ENCODE peak calls at places on chromosome 19, in ten cellular contexts. One of them, this sample, is unnamed.

GRCh38 chr19:38699027-38699346 is 45.3 kb downstream of the CAPN12 start:
- DNase-seq in brain microvascular endothelial cell: no peak
- DNase-seq in sigmoid colon: no peak
- DNase-seq in HCT116: no peak
- DNase-seq in heart right ventricle: no peak
- DNase-seq in left ventricle myocardium inferior: no peak
- DNase-seq in body of pancreas: no peak
- DNase-seq in right lobe of liver: no peak
- DNase-seq in uterus: no peak
- DNase-seq in K562: no peak
- DNase-seq in this sample: no peak

GRCh38 chr19:14413765-14414171 is 5.4 kb downstream of the DDX39A start:
- DNase-seq in left ventricle myocardium inferior: no peak
- DNase-seq in K562: no peak
- DNase-seq in brain microvascular endothelial cell: no peak
- DNase-seq in uterus: no peak
- DNase-seq in HCT116: no peak
- DNase-seq in right lobe of liver: no peak
- DNase-seq in sigmoid colon: no peak
- DNase-seq in body of pancreas: no peak
- DNase-seq in heart right ventricle: no peak
- DNase-seq in this sample: no peak

GRCh38 chr19:13089139-13089856 is 13.4 kb downstream of the LYL1 start:
- DNase-seq in body of pancreas: no peak
- DNase-seq in K562: peak; percentile 44
- DNase-seq in right lobe of liver: no peak
- DNase-seq in HCT116: no peak
- DNase-seq in left ventricle myocardium inferior: no peak
- DNase-seq in uterus: no peak
- DNase-seq in heart right ventricle: no peak
- DNase-seq in brain microvascular endothelial cell: no peak
- DNase-seq in sigmoid colon: no peak
- DNase-seq in this sample: no peak

GRCh38 chr19:30091456-30091855 is 149.4 kb downstream of the URI1 start:
- DNase-seq in sigmoid colon: no peak
- DNase-seq in left ventricle myocardium inferior: no peak
- DNase-seq in K562: no peak
- DNase-seq in body of pancreas: no peak
- DNase-seq in heart right ventricle: no peak
- DNase-seq in uterus: no peak
- DNase-seq in HCT116: no peak
- DNase-seq in brain microvascular endothelial cell: no peak
- DNase-seq in right lobe of liver: no peak
- DNase-seq in this sample: peak; percentile 59

GRCh38 chr19:38869836-38870607 is 8.1 kb downstream of the RINL start:
- DNase-seq in left ventricle myocardium inferior: peak; percentile 89
- DNase-seq in sigmoid colon: peak; percentile 94
- DNase-seq in HCT116: no peak
- DNase-seq in uterus: peak; percentile 82
- DNase-seq in body of pancreas: peak; percentile 94
- DNase-seq in brain microvascular endothelial cell: peak; percentile 18
- DNase-seq in right lobe of liver: peak; percentile 93
- DNase-seq in heart right ventricle: peak; percentile 88
- DNase-seq in K562: no peak
- DNase-seq in this sample: peak; percentile 97

GRCh38 chr19:48695743-48696352 is at the start of gene FUT2:
- DNase-seq in sigmoid colon: no peak
- DNase-seq in heart right ventricle: no peak
- DNase-seq in HCT116: no peak
- DNase-seq in K562: no peak
- DNase-seq in uterus: no peak
- DNase-seq in left ventricle myocardium inferior: no peak
- DNase-seq in right lobe of liver: no peak
- DNase-seq in brain microvascular endothelial cell: no peak
- DNase-seq in body of pancreas: peak; percentile 79
- DNase-seq in this sample: no peak

GRCh38 chr19:12884926-12885748 is 1.9 kb downstream of the KLF1 start:
- DNase-seq in right lobe of liver: peak; percentile 73
- DNase-seq in left ventricle myocardium inferior: peak; percentile 60
- DNase-seq in body of pancreas: peak; percentile 91
- DNase-seq in heart right ventricle: peak; percentile 71
- DNase-seq in HCT116: no peak
- DNase-seq in uterus: no peak
- DNase-seq in sigmoid colon: peak; percentile 85
- DNase-seq in brain microvascular endothelial cell: peak; percentile 18
- DNase-seq in K562: peak; percentile 92
- DNase-seq in this sample: peak; percentile 95

GRCh38 chr19:38125238-38125637 is 98.8 kb downstream of the DPF1 start:
- DNase-seq in brain microvascular endothelial cell: no peak
- DNase-seq in K562: no peak
- DNase-seq in HCT116: no peak
- DNase-seq in body of pancreas: no peak
- DNase-seq in heart right ventricle: no peak
- DNase-seq in uterus: no peak
- DNase-seq in right lobe of liver: no peak
- DNase-seq in left ventricle myocardium inferior: no peak
- DNase-seq in sigmoid colon: no peak
- DNase-seq in this sample: no peak

GRCh38 chr19:4597278-4597974 is 37.9 kb upstream of the SEMA6B start:
- DNase-seq in uterus: no peak
- DNase-seq in body of pancreas: no peak
- DNase-seq in right lobe of liver: no peak
- DNase-seq in HCT116: no peak
- DNase-seq in left ventricle myocardium inferior: no peak
- DNase-seq in sigmoid colon: no peak
- DNase-seq in K562: no peak
- DNase-seq in heart right ventricle: no peak
- DNase-seq in brain microvascular endothelial cell: no peak
- DNase-seq in this sample: no peak
- H3K36me3 ChIP-seq in uterus: no peaks in the 10 kb centered on the region
- H3K36me3 ChIP-seq in body of pancreas: no peaks in the 10 kb centered on the region
- H3K36me3 ChIP-seq in right lobe of liver: no peaks in the 10 kb centered on the region
- H3K36me3 ChIP-seq in HCT116: no peaks in the 10 kb centered on the region
- H3K36me3 ChIP-seq in left ventricle myocardium inferior: no peaks in the 10 kb centered on the region
- H3K36me3 ChIP-seq in sigmoid colon: no peaks in the 10 kb centered on the region
- H3K36me3 ChIP-seq in K562: no peaks in the 10 kb centered on the region
- H3K36me3 ChIP-seq in heart right ventricle: no peaks in the 10 kb centered on the region
- H3K36me3 ChIP-seq in brain microvascular endothelial cell: no peaks in the 10 kb centered on the region
- H3K36me3 ChIP-seq in this sample: no peaks in the 10 kb centered on the region

GRCh38 chr19:19778666-19779065 is 42.9 kb downstream of the ZNF506 start:
- DNase-seq in K562: no peak
- DNase-seq in body of pancreas: no peak
- DNase-seq in heart right ventricle: no peak
- DNase-seq in left ventricle myocardium inferior: no peak
- DNase-seq in uterus: no peak
- DNase-seq in brain microvascular endothelial cell: no peak
- DNase-seq in sigmoid colon: no peak
- DNase-seq in right lobe of liver: no peak
- DNase-seq in HCT116: no peak
- DNase-seq in this sample: no peak

GRCh38 chr19:19774354-19775033 is 41.6 kb upstream of the ZNF14 start:
- DNase-seq in HCT116: no peak
- DNase-seq in brain microvascular endothelial cell: no peak
- DNase-seq in body of pancreas: no peak
- DNase-seq in heart right ventricle: no peak
- DNase-seq in uterus: no peak
- DNase-seq in sigmoid colon: no peak
- DNase-seq in left ventricle myocardium inferior: no peak
- DNase-seq in right lobe of liver: no peak
- DNase-seq in K562: no peak
- DNase-seq in this sample: no peak

GRCh38 chr19:19775891-19776205 is 42.9 kb upstream of the ZNF14 start:
- DNase-seq in sigmoid colon: no peak
- DNase-seq in heart right ventricle: no peak
- DNase-seq in brain microvascular endothelial cell: no peak
- DNase-seq in left ventricle myocardium inferior: no peak
- DNase-seq in uterus: no peak
- DNase-seq in right lobe of liver: no peak
- DNase-seq in K562: no peak
- DNase-seq in body of pancreas: no peak
- DNase-seq in HCT116: no peak
- DNase-seq in this sample: no peak

GRCh38 chr19:19777692-19778091 is 43.9 kb downstream of the ZNF506 start:
- DNase-seq in K562: no peak
- DNase-seq in sigmoid colon: no peak
- DNase-seq in HCT116: no peak
- DNase-seq in brain microvascular endothelial cell: no peak
- DNase-seq in uterus: no peak
- DNase-seq in left ventricle myocardium inferior: no peak
- DNase-seq in body of pancreas: no peak
- DNase-seq in right lobe of liver: no peak
- DNase-seq in heart right ventricle: no peak
- DNase-seq in this sample: no peak

DNA sequence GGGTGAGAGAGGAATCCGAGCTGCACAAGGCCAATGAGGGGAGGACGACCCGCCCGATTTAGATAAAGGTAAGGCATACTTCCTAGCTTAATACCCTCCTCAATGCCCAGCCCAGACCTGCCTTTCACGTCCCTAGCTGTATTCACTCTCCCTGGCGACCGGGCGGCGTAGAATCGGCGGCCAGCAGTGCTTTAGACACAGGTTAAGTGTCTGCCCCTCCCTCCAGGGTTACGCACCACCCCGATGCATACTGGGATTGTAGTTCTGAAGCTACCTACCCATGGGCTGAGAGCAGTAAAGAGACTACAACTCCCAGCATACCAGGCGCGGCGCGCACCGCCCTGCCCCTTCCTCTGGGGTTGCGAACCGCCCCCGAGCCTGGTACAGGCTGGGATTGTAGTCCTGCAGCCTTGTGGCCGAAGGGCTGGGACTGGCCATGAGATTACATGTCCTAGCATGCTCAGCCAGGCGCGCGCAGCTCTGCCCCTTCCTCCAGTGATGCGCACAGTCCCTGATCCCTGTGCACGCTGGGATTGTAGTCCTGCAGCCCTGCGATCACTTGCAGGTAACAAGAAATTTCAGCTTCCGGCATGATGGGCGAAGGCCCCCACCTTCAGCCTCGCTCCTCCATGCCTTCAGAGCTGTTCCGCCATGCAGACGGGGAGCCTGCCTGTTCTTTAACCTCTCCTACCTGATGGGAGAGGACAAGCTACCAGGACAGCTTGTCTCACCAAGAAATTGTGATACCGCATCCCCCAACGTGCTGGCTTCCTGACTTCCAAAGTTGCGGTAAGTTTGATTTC is 43.5 kb upstream of the ZNF14 start:
- DNase-seq in brain microvascular endothelial cell: peak; percentile 99
- DNase-seq in K562: peak; percentile 93
- DNase-seq in uterus: peak; percentile 97
- DNase-seq in body of pancreas: peak; percentile 98
- DNase-seq in right lobe of liver: peak; percentile 99
- DNase-seq in heart right ventricle: peak; percentile 96
- DNase-seq in left ventricle myocardium inferior: peak; percentile 97
- DNase-seq in HCT116: peak; percentile 98
- DNase-seq in sigmoid colon: peak; percentile 99
- DNase-seq in this sample: peak; percentile 99
- TF ChIP-seq CTCF in brain microvascular endothelial cell: peak; percentile 17
- TF ChIP-seq CTCF in K562: no peak
- TF ChIP-seq CTCF in uterus: no peak
- TF ChIP-seq CTCF in body of pancreas: no peak
- TF ChIP-seq CTCF in right lobe of liver: no peak
- TF ChIP-seq CTCF in heart right ventricle: no peak
- TF ChIP-seq CTCF in left ventricle myocardium inferior: peak; percentile 34
- TF ChIP-seq CTCF in HCT116: no peak
- TF ChIP-seq CTCF in sigmoid colon: no peak
- TF ChIP-seq CTCF in this sample: no peak

GRCh38 chr19:31784631-31785237 is 435.5 kb upstream of the TSHZ3 start:
- DNase-seq in K562: no peak
- DNase-seq in HCT116: no peak
- DNase-seq in sigmoid colon: no peak
- DNase-seq in body of pancreas: no peak
- DNase-seq in heart right ventricle: no peak
- DNase-seq in uterus: no peak
- DNase-seq in right lobe of liver: no peak
- DNase-seq in brain microvascular endothelial cell: no peak
- DNase-seq in left ventricle myocardium inferior: no peak
- DNase-seq in this sample: no peak
- H3K27ac ChIP-seq in K562: no peak overlapping the region
- H3K27ac ChIP-seq in HCT116: no peak overlapping the region
- H3K27ac ChIP-seq in sigmoid colon: no peak overlapping the region
- H3K27ac ChIP-seq in body of pancreas: no peak overlapping the region
- H3K27ac ChIP-seq in heart right ventricle: no peak overlapping the region
- H3K27ac ChIP-seq in uterus: no peak overlapping the region
- H3K27ac ChIP-seq in right lobe of liver: no peak overlapping the region
- H3K27ac ChIP-seq in brain microvascular endothelial cell: no peak overlapping the region
- H3K27ac ChIP-seq in left ventricle myocardium inferior: no peak overlapping the region
- H3K27ac ChIP-seq in this sample: no peak overlapping the region

DNA sequence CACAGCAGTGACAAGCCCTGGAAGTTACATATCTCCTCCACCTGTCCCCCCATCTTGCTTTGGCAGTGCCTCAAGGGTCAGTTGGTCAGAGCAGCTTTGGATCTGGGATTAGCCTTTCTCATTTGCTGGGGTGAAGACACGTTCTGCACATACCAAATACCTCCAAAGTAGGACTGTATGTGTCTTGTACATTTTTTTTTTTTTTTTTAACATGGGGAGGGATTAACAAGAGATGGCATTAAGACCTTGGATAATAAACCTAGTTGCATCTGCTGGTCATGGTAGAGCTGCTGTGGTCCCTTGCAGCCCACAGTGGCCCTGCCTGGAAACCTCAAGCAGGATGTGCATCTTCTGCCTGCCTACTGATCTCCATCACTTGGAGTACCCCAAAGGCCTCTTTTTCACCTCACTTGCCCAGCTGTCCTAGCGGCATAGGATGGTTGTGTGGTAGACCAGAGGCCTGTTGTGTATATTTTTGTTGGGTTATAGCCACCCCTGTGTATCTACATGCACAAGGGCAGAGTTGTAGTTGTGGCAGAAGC is 2.5 kb downstream of the RPS19 start:
- DNase-seq in K562: no peak
- DNase-seq in sigmoid colon: no peak
- DNase-seq in heart right ventricle: no peak
- DNase-seq in uterus: no peak
- DNase-seq in brain microvascular endothelial cell: no peak
- DNase-seq in HCT116: no peak
- DNase-seq in body of pancreas: no peak
- DNase-seq in right lobe of liver: no peak
- DNase-seq in left ventricle myocardium inferior: no peak
- DNase-seq in this sample: no peak
- H3K36me3 ChIP-seq in K562: peaks cover 67% of the 10 kb centered on the region
- H3K36me3 ChIP-seq in sigmoid colon: peaks cover 60% of the 10 kb centered on the region
- H3K36me3 ChIP-seq in heart right ventricle: peaks cover 26% of the 10 kb centered on the region
- H3K36me3 ChIP-seq in uterus: no peaks in the 10 kb centered on the region
- H3K36me3 ChIP-seq in brain microvascular endothelial cell: peaks cover 67% of the 10 kb centered on the region
- H3K36me3 ChIP-seq in HCT116: peaks cover 67% of the 10 kb centered on the region
- H3K36me3 ChIP-seq in body of pancreas: peaks cover 7% of the 10 kb centered on the region
- H3K36me3 ChIP-seq in right lobe of liver: peaks cover 57% of the 10 kb centered on the region
- H3K36me3 ChIP-seq in left ventricle myocardium inferior: peaks cover 61% of the 10 kb centered on the region
- H3K36me3 ChIP-seq in this sample: peaks cover 64% of the 10 kb centered on the region

DNA sequence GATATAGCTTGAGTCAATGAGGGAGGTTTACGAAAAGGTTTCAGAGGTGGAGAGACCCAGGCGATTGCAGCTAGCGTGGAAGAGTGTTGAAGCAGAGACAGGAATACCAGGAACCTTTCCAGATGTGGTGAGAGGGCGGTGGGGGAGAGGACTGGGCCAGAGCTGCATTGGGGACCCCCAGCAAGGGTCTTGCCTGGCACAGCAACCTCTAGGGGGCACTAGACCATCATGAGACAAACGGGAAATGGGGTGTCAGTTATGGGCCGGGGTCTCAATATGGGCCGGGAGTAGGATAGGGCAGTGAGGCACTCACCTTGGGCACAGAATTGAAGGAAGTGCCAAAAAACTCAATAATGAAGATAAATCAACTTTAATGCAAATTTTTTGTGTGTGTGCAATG is 2.1 kb upstream of the LRP3 start:
- DNase-seq in left ventricle myocardium inferior: no peak
- DNase-seq in right lobe of liver: no peak
- DNase-seq in body of pancreas: no peak
- DNase-seq in heart right ventricle: no peak
- DNase-seq in brain microvascular endothelial cell: no peak
- DNase-seq in K562: no peak
- DNase-seq in uterus: no peak
- DNase-seq in sigmoid colon: peak; percentile 4
- DNase-seq in HCT116: no peak
- DNase-seq in this sample: peak; percentile 52
- TF ChIP-seq CTCF in left ventricle myocardium inferior: no peak
- TF ChIP-seq CTCF in right lobe of liver: no peak
- TF ChIP-seq CTCF in body of pancreas: no peak
- TF ChIP-seq CTCF in heart right ventricle: no peak
- TF ChIP-seq CTCF in brain microvascular endothelial cell: peak; percentile 58
- TF ChIP-seq CTCF in K562: peak; percentile 44
- TF ChIP-seq CTCF in uterus: no peak
- TF ChIP-seq CTCF in sigmoid colon: no peak
- TF ChIP-seq CTCF in HCT116: peak; percentile 61
- TF ChIP-seq CTCF in this sample: no peak